ENCODE peak calls at places on chromosomes 2 and 18, in four cellular contexts. One of them, this sample, is unnamed.

GRCh38 chr18:46488472-46489213 is 168.4 kb downstream of the LOXHD1 start:
- DNase-seq in sigmoid colon: no peak
- DNase-seq in GM23338: no peak
- DNase-seq in Panc1: no peak
- DNase-seq in this sample: no peak

GRCh38 chr2:12637754-12638153 is 79.0 kb upstream of the TRIB2 start:
- DNase-seq in sigmoid colon: no peak
- DNase-seq in GM23338: no peak
- DNase-seq in Panc1: no peak
- DNase-seq in this sample: no peak

GRCh38 chr2:200426754-200427153 is 83.1 kb downstream of the KCTD18 start:
- DNase-seq in sigmoid colon: no peak
- DNase-seq in Panc1: no peak
- DNase-seq in GM23338: no peak
- DNase-seq in this sample: no peak

GRCh38 chr2:237026981-237027711 is 58.5 kb upstream of the COPS8 start:
- DNase-seq in sigmoid colon: peak; percentile 87
- DNase-seq in GM23338: peak; percentile 83
- DNase-seq in Panc1: peak; percentile 25
- DNase-seq in this sample: peak; percentile 4

GRCh38 chr2:96241901-96242611 is 23.7 kb downstream of the TMEM127 start:
- DNase-seq in GM23338: peak; percentile 20
- DNase-seq in Panc1: no peak
- DNase-seq in sigmoid colon: peak; percentile 76
- DNase-seq in this sample: no peak

GRCh38 chr2:112691761-112692370 is 29.0 kb upstream of the NT5DC4 start:
- DNase-seq in sigmoid colon: peak; percentile 36
- DNase-seq in Panc1: no peak
- DNase-seq in GM23338: no peak
- DNase-seq in this sample: no peak

GRCh38 chr18:36334798-36335197 is 37.3 kb downstream of the FHOD3 start:
- DNase-seq in Panc1: no peak
- DNase-seq in sigmoid colon: no peak
- DNase-seq in GM23338: no peak
- DNase-seq in this sample: no peak

GRCh38 chr18:22657619-22658018 is 239.9 kb upstream of the CTAGE1 start:
- DNase-seq in sigmoid colon: no peak
- DNase-seq in GM23338: no peak
- DNase-seq in Panc1: no peak
- DNase-seq in this sample: no peak

GRCh38 chr2:227036527-227036926 is 127.5 kb downstream of the COL4A4 start:
- DNase-seq in Panc1: no peak
- DNase-seq in sigmoid colon: no peak
- DNase-seq in GM23338: no peak
- DNase-seq in this sample: no peak

GRCh38 chr2:1590611-1591460 is 153.5 kb downstream of the PXDN start:
- DNase-seq in sigmoid colon: no peak
- DNase-seq in GM23338: peak; percentile 61
- DNase-seq in Panc1: no peak
- DNase-seq in this sample: no peak

GRCh38 chr2:30270166-30270565 is 38.8 kb downstream of the LBH start:
- DNase-seq in GM23338: no peak
- DNase-seq in Panc1: no peak
- DNase-seq in sigmoid colon: no peak
- DNase-seq in this sample: no peak

GRCh38 chr2:7400628-7401027 is 483.4 kb downstream of the RNF144A start:
- DNase-seq in Panc1: no peak
- DNase-seq in sigmoid colon: no peak
- DNase-seq in GM23338: no peak
- DNase-seq in this sample: no peak

GRCh38 chr18:33540392-33540791 is 37.6 kb upstream of the ASXL3 start:
- DNase-seq in Panc1: no peak
- DNase-seq in sigmoid colon: no peak
- DNase-seq in GM23338: no peak
- DNase-seq in this sample: no peak

GRCh38 chr18:22250591-22250996 is 81.2 kb downstream of the GATA6 start:
- DNase-seq in sigmoid colon: no peak
- DNase-seq in GM23338: no peak
- DNase-seq in Panc1: no peak
- DNase-seq in this sample: peak; percentile 81

GRCh38 chr18:67513285-67513684 is 3.2 kb downstream of the DSEL start:
- DNase-seq in GM23338: peak; percentile 25
- DNase-seq in sigmoid colon: no peak
- DNase-seq in Panc1: no peak
- DNase-seq in this sample: no peak

GRCh38 chr2:9673914-9674481 is 43.2 kb upstream of the YWHAQ start:
- DNase-seq in Panc1: no peak
- DNase-seq in GM23338: no peak
- DNase-seq in sigmoid colon: no peak
- DNase-seq in this sample: no peak

GRCh38 chr18:43283299-43283698 is 6.0 kb upstream of the SYT4 start:
- DNase-seq in GM23338: no peak
- DNase-seq in Panc1: no peak
- DNase-seq in sigmoid colon: no peak
- DNase-seq in this sample: no peak

GRCh38 chr2:175877845-175878563 is 124.1 kb downstream of the LNPK start:
- DNase-seq in GM23338: no peak
- DNase-seq in sigmoid colon: no peak
- DNase-seq in Panc1: no peak
- DNase-seq in this sample: no peak

DNA sequence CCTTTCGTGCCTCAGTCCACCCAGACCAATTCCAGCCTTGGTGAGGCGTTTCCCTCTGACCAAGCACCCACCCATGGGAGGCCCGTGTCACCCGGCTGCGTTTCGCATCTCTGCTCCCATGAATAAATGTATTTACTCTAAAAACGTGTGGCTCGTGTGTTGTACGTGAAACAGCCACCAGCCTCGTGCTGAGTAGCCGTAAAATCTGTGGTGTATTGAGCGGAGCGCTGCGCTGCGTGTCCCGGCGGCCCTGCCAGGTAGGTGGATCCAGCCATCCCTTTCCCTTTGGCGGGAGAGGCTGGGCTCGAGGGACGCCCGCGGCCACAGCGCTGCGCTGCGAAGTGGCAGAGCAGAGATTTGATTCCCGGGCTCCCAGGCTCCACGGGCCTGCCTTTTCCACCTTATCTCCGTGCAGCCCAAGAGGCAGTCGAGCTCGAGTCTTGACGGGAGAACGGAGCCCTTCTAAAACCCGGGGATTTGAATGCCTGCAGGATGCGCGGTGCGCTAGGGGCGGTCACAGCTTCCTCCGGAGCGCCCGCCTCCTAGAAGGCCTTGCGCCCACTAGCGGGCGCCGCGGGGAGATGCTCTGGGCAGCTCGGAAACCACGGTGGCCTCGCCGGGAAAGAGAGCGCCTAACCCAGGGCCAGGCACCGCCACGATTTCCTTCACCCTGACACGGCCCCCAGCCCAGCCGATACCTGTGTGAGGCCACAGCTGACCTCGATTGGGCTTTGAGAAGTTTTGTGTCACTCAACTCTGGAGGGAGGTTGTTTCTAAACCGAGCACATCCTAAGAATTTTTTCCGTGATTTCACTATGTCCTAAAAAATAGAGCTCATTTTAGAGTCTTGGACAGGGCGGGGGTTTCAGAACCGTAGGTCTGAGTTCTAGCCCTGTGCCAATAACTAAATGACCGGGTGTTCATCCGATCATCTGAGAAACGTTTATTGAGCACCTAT is 3.9 kb upstream of the PSMD1 start:
- DNase-seq in Panc1: no peak
- DNase-seq in sigmoid colon: peak; percentile 89
- DNase-seq in GM23338: peak; percentile 96
- DNase-seq in this sample: no peak
- TF ChIP-seq CTCF in Panc1: peak; percentile 99
- TF ChIP-seq CTCF in sigmoid colon: peak; percentile 83
- TF ChIP-seq CTCF in GM23338: peak; percentile 95
- TF ChIP-seq CTCF in this sample: peak; percentile 90

GRCh38 chr2:15668611-15669305 is 77.1 kb downstream of the DDX1 start:
- DNase-seq in GM23338: no peak
- DNase-seq in Panc1: no peak
- DNase-seq in sigmoid colon: no peak
- DNase-seq in this sample: no peak

GRCh38 chr2:15666776-15667578 is 75.3 kb downstream of the DDX1 start:
- DNase-seq in Panc1: no peak
- DNase-seq in sigmoid colon: no peak
- DNase-seq in GM23338: no peak
- DNase-seq in this sample: no peak

GRCh38 chr2:15665943-15666460 is 74.3 kb downstream of the DDX1 start:
- DNase-seq in Panc1: no peak
- DNase-seq in GM23338: no peak
- DNase-seq in sigmoid colon: no peak
- DNase-seq in this sample: no peak

GRCh38 chr2:15669375-15669910 is 77.8 kb downstream of the DDX1 start:
- DNase-seq in Panc1: no peak
- DNase-seq in GM23338: no peak
- DNase-seq in sigmoid colon: no peak
- DNase-seq in this sample: no peak

DNA sequence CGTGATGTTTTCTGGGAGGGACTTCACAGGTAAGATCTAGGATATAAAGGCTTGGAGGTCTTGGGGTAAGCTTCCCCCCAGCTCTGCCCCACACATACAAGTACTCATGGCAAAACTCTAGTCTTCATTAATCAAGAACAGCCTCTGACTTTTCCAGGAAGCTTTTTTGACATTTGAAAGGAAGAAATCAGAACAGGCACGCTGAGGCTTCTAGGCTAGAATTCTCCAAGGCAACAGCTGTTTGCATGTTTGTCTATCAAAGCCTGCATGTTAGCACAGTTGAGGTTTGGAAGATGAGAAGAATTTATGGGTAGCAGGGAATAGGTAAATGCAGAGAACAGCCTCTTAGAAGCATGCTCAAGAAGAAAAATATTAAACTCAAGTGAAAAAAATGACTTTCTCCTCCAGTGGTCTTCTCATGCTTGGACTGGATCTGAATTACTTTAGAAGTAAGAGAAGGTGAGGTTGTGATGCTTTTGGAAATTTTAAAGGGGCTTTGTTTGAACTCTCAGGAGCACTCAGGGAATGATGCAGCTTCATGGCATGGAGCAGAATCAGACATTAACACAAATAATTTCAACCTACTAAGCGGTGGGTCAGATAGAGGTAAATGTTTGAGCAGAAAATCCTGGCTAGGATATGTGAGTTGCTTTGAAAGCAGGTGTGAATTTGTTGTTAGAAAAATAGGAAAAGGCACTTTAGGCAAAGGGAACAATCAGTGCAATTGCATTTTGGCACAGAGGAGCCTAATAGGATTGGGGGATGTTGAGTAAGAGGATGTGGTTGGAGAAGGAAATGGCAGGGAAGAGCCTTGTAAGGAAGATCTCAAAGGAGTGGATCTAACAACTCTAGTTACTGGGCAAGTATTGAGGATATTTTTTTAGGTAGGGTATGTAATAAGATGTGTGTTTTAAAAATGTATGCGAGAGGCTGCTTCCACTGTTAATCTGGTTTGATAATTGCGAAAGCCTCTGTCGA is 76.2 kb downstream of the DDX1 start:
- DNase-seq in sigmoid colon: no peak
- DNase-seq in Panc1: no peak
- DNase-seq in GM23338: no peak
- DNase-seq in this sample: no peak
- H3K4me3 ChIP-seq in sigmoid colon: no peak overlapping the region
- H3K4me3 ChIP-seq in Panc1: no peak overlapping the region
- H3K4me3 ChIP-seq in GM23338: no peak overlapping the region
- H3K4me3 ChIP-seq in this sample: no peak overlapping the region

DNA sequence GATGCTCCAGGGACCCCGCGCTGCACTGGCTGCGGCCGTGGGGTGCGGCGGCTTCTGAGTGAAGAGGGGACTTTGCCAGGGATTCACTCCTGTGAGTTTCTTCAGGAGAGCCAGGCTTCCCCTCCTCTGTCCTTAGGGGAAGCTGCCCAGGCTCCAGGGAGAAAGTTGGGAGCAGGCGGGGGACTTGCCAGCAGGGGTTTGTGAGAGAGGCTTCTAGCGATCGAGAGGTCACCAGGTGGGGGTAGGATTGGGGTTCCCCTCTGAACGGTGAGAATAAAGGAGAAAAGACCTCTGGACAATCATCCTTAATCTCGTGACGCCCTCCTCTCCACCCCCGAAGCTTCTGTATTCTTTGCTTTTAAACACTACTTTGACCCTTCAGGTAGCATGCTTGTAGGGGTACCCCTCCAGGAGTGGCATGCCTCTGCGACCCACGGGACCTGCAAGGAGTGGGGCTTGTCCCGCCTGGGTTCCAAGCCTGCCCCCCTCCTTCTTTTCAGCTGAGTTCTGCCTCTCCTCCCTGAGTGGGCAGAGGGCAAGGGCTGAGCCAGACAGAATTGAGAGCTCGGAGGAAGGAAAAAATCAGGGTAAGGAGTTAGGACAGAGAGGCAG is 601 bp downstream of the PROKR1 start:
- DNase-seq in GM23338: no peak
- DNase-seq in sigmoid colon: no peak
- DNase-seq in Panc1: no peak
- DNase-seq in this sample: no peak
- H3K27me3 ChIP-seq in GM23338: peaks cover 34% of the 10 kb centered on the region
- H3K27me3 ChIP-seq in sigmoid colon: peaks cover 30% of the 10 kb centered on the region
- H3K27me3 ChIP-seq in Panc1: peaks cover 32% of the 10 kb centered on the region
- H3K27me3 ChIP-seq in this sample: peaks cover 31% of the 10 kb centered on the region

DNA sequence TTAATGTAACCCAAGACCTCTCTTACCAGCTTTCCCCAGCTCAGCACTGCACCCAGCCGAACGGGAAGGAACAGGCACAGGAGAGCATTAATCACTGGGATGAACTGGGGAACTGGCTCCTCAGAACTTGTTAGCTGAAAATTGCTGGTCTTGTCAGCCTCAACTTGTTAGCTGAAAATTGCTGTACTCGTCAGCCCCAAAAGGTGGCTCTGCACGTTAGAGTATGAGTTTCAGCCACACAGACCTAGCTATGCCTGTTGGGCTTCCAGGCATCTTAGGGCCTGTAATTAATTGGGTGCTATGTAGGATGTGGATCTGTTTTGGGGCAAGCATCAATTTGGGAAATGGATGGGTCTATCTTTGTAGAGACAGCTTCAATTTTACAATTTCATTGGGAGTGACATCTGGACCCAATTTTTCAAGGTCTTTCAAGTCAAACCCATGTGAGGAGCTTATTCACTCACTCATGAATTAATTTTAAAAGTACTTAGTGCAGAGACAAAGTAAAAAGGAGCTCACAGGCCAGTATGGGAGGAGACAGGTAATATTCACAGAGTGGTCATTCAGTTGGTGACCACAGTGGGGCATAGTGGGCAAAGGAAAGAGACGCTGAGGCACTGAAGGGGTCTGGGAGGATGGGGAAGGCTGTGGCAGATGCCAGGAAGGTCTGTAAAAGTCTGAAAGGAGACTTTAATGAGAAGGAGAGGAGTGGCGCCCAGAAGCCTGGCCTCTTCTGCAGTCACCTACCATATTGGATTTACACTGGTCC is 75.8 kb downstream of the CD8B2 start:
- DNase-seq in GM23338: peak; percentile 53
- DNase-seq in Panc1: no peak
- DNase-seq in sigmoid colon: peak; percentile 60
- DNase-seq in this sample: no peak
- TF ChIP-seq CTCF in GM23338: peak; percentile 72
- TF ChIP-seq CTCF in Panc1: peak; percentile 35
- TF ChIP-seq CTCF in sigmoid colon: no peak
- TF ChIP-seq CTCF in this sample: peak; percentile 18

DNA sequence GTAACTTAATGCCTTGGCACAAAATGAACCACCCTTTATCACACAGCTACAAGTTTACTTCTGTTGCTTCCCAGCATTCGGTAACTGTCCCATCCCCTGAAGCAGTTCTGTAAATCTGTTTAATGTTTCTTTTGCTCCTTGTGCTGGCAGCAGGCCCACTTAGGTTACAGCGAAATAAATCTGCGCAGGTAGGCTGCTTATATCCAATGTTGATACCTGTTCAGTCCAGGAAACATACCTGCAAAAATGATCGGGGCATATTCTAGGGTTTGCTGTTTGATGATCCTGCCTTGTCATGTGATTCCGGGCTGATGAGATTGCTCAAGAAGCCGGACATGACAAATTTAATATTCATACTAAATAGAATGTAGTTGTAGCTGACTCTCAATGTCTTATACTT is 23.3 kb downstream of the PELI1 start:
- DNase-seq in sigmoid colon: no peak
- DNase-seq in GM23338: no peak
- DNase-seq in Panc1: no peak
- DNase-seq in this sample: no peak
- H3K4me3 ChIP-seq in sigmoid colon: no peak overlapping the region
- H3K4me3 ChIP-seq in GM23338: no peak overlapping the region
- H3K4me3 ChIP-seq in Panc1: no peak overlapping the region
- H3K4me3 ChIP-seq in this sample: no peak overlapping the region